ENCODE peak calls at places on chromosome X, in four cellular contexts. One of them, this sample, is unnamed.

GRCh38 chrX:103405009-103405333 is 28.6 kb downstream of the BEX3 start:
- DNase-seq in kidney: no peak
- DNase-seq in fibroblast of lung: no peak
- DNase-seq in neuronal stem cell: no peak
- DNase-seq in this sample: no peak

GRCh38 chrX:15737188-15737956 is 698 bp upstream of the CA5B start:
- DNase-seq in kidney: no peak
- DNase-seq in fibroblast of lung: no peak
- DNase-seq in neuronal stem cell: no peak
- DNase-seq in this sample: no peak

GRCh38 chrX:97968376-97969104 is 1084.8 kb downstream of the RPA4 start:
- DNase-seq in kidney: no peak
- DNase-seq in fibroblast of lung: no peak
- DNase-seq in neuronal stem cell: no peak
- DNase-seq in this sample: peak

GRCh38 chrX:49202022-49202421 is 2.0 kb upstream of the SYP start:
- DNase-seq in kidney: no peak
- DNase-seq in fibroblast of lung: no peak
- DNase-seq in neuronal stem cell: no peak
- DNase-seq in this sample: no peak

GRCh38 chrX:70478521-70478920 is 33.9 kb downstream of the DLG3 start:
- DNase-seq in kidney: no peak
- DNase-seq in fibroblast of lung: no peak
- DNase-seq in neuronal stem cell: no peak
- DNase-seq in this sample: no peak

GRCh38 chrX:44637282-44637681 is 94.6 kb upstream of the FUNDC1 start:
- DNase-seq in kidney: no peak
- DNase-seq in fibroblast of lung: no peak
- DNase-seq in neuronal stem cell: no peak
- DNase-seq in this sample: no peak

GRCh38 chrX:16930392-16930791 is 16.1 kb upstream of the REPS2 start:
- DNase-seq in kidney: no peak
- DNase-seq in fibroblast of lung: no peak
- DNase-seq in neuronal stem cell: no peak
- DNase-seq in this sample: no peak

GRCh38 chrX:7083468-7084396 is 63.8 kb upstream of the STS start:
- DNase-seq in kidney: no peak
- DNase-seq in fibroblast of lung: peak
- DNase-seq in neuronal stem cell: no peak
- DNase-seq in this sample: no peak

GRCh38 chrX:150984164-150984824 is 1.2 kb downstream of the HMGB3 start:
- DNase-seq in kidney: no peak
- DNase-seq in fibroblast of lung: no peak
- DNase-seq in neuronal stem cell: peak
- DNase-seq in this sample: no peak

GRCh38 chrX:21490341-21490740 is 116.1 kb downstream of the CNKSR2 start:
- DNase-seq in kidney: no peak
- DNase-seq in fibroblast of lung: peak
- DNase-seq in neuronal stem cell: no peak
- DNase-seq in this sample: no peak

GRCh38 chrX:9566150-9566621 is 101.3 kb downstream of the TBL1X start:
- DNase-seq in kidney: no peak
- DNase-seq in fibroblast of lung: peak
- DNase-seq in neuronal stem cell: no peak
- DNase-seq in this sample: no peak

GRCh38 chrX:68829594-68830485 is 1.0 kb downstream of the EFNB1 start:
- DNase-seq in kidney: peak
- DNase-seq in fibroblast of lung: peak
- DNase-seq in neuronal stem cell: no peak
- DNase-seq in this sample: peak

GRCh38 chrX:65883556-65883955 is 156.3 kb downstream of the VSIG4 start:
- DNase-seq in kidney: no peak
- DNase-seq in fibroblast of lung: no peak
- DNase-seq in neuronal stem cell: no peak
- DNase-seq in this sample: no peak

GRCh38 chrX:130114141-130114561 is 3.9 kb upstream of the ELF4 start:
- DNase-seq in kidney: no peak
- DNase-seq in fibroblast of lung: peak
- DNase-seq in neuronal stem cell: no peak
- DNase-seq in this sample: no peak

GRCh38 chrX:152658302-152658701 is 20.6 kb downstream of the GABRQ start:
- DNase-seq in kidney: no peak
- DNase-seq in fibroblast of lung: no peak
- DNase-seq in neuronal stem cell: peak
- DNase-seq in this sample: peak

GRCh38 chrX:46953597-46953996 is 41.4 kb downstream of the JADE3 start:
- DNase-seq in kidney: no peak
- DNase-seq in fibroblast of lung: no peak
- DNase-seq in neuronal stem cell: peak
- DNase-seq in this sample: peak

GRCh38 chrX:134821370-134821769 is 163.1 kb upstream of the PLAC1 start:
- DNase-seq in kidney: no peak
- DNase-seq in fibroblast of lung: peak
- DNase-seq in neuronal stem cell: no peak
- DNase-seq in this sample: peak

GRCh38 chrX:20487227-20487626 is 220.5 kb upstream of the RPS6KA3 start:
- DNase-seq in kidney: no peak
- DNase-seq in fibroblast of lung: peak
- DNase-seq in neuronal stem cell: no peak
- DNase-seq in this sample: no peak

GRCh38 chrX:42567268-42567667 is 210.7 kb downstream of the PPP1R2C start:
- DNase-seq in kidney: no peak
- DNase-seq in fibroblast of lung: peak
- DNase-seq in neuronal stem cell: no peak
- DNase-seq in this sample: no peak

GRCh38 chrX:24156177-24156576 is 6.6 kb downstream of the ZFX start:
- DNase-seq in kidney: no peak
- DNase-seq in fibroblast of lung: no peak
- DNase-seq in neuronal stem cell: no peak
- DNase-seq in this sample: no peak

GRCh38 chrX:150032742-150033141 is 94.5 kb upstream of the EOLA2 start:
- DNase-seq in kidney: no peak
- DNase-seq in fibroblast of lung: peak
- DNase-seq in neuronal stem cell: peak
- DNase-seq in this sample: no peak

GRCh38 chrX:133988010-133988409 is 2.6 kb upstream of the GPC3 start:
- DNase-seq in kidney: no peak
- DNase-seq in fibroblast of lung: no peak
- DNase-seq in neuronal stem cell: no peak
- DNase-seq in this sample: no peak

GRCh38 chrX:154484255-154485149 is 1.9 kb downstream of the UBL4A start:
- DNase-seq in kidney: no peak
- DNase-seq in fibroblast of lung: no peak
- DNase-seq in neuronal stem cell: no peak
- DNase-seq in this sample: no peak

GRCh38 chrX:47578692-47579091 is 3.5 kb upstream of the TIMP1 start:
- DNase-seq in kidney: no peak
- DNase-seq in fibroblast of lung: no peak
- DNase-seq in neuronal stem cell: no peak
- DNase-seq in this sample: no peak

GRCh38 chrX:119155416-119156035 is 27.9 kb upstream of the KIAA1210 start:
- DNase-seq in kidney: no peak
- DNase-seq in fibroblast of lung: peak
- DNase-seq in neuronal stem cell: no peak
- DNase-seq in this sample: no peak

GRCh38 chrX:13110427-13111324 is 66.3 kb upstream of the FAM9C start:
- DNase-seq in kidney: peak
- DNase-seq in fibroblast of lung: peak
- DNase-seq in neuronal stem cell: no peak
- DNase-seq in this sample: no peak

GRCh38 chrX:40544343-40545250 is 36.2 kb upstream of the ATP6AP2 start:
- DNase-seq in kidney: no peak
- DNase-seq in fibroblast of lung: peak
- DNase-seq in neuronal stem cell: no peak
- DNase-seq in this sample: no peak
- H3K9ac ChIP-seq in kidney: no peak
- H3K9ac ChIP-seq in fibroblast of lung: no peak
- H3K9ac ChIP-seq in neuronal stem cell: no peak
- H3K9ac ChIP-seq in this sample: no peak

DNA sequence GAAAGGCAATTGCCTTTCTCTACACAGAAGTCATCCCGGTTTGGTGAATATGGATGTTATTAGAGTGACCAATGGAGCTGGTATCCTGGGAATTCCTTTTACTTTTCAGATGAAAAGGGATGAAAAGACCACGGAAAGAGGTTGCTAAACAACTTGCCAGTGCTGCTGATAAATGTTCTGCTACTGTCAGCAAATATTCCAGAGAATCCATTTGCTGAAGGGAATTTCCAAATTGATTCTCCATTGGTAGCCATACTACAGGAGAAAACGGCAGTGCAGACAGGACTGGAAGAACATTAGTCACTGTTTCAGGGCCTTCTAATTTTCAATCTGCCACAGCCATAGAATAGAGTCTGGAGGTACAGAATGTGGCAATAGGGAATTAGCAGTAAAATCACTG is 451.5 kb downstream of the PCDH11X start:
- DNase-seq in kidney: no peak
- DNase-seq in fibroblast of lung: no peak
- DNase-seq in neuronal stem cell: no peak
- DNase-seq in this sample: no peak
- H3K9ac ChIP-seq in kidney: no peak
- H3K9ac ChIP-seq in fibroblast of lung: no peak
- H3K9ac ChIP-seq in neuronal stem cell: no peak
- H3K9ac ChIP-seq in this sample: no peak

GRCh38 chrX:131288738-131289511 is at the start of gene IGSF1:
- DNase-seq in kidney: no peak
- DNase-seq in fibroblast of lung: peak
- DNase-seq in neuronal stem cell: no peak
- DNase-seq in this sample: peak

GRCh38 chrX:131289527-131289926 is 421 bp upstream of the IGSF1 start:
- DNase-seq in kidney: no peak
- DNase-seq in fibroblast of lung: no peak
- DNase-seq in neuronal stem cell: no peak
- DNase-seq in this sample: no peak

GRCh38 chrX:131287556-131288179 is 1.4 kb downstream of the IGSF1 start:
- DNase-seq in kidney: no peak
- DNase-seq in fibroblast of lung: no peak
- DNase-seq in neuronal stem cell: no peak
- DNase-seq in this sample: no peak

DNA sequence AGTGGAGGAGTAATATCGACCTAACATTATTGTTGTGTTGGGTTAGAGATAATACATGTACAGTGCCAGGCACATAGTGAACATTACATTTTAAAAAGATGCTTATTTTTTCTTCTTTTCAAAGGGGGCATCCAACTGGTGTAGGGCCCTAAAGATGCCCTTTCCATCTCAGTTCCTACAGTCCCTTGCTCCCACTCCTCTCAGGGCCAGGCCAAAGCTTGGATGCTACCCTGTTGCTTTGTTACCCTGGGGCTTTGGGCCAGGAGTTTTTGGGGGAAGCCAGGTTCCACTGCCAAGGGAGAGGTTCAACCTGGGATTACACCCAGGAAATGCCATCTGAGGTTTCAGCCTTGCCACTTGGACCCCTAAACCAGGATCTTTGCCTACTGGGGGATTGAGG is 918 bp downstream of the IGSF1 start:
- DNase-seq in kidney: no peak
- DNase-seq in fibroblast of lung: no peak
- DNase-seq in neuronal stem cell: no peak
- DNase-seq in this sample: no peak
- H3K9ac ChIP-seq in kidney: no peak
- H3K9ac ChIP-seq in fibroblast of lung: no peak
- H3K9ac ChIP-seq in neuronal stem cell: no peak
- H3K9ac ChIP-seq in this sample: no peak

GRCh38 chrX:38919202-38919601 is 117.9 kb downstream of the MID1IP1 start:
- DNase-seq in kidney: no peak
- DNase-seq in fibroblast of lung: no peak
- DNase-seq in neuronal stem cell: no peak
- DNase-seq in this sample: no peak
- H3K9ac ChIP-seq in kidney: no peak
- H3K9ac ChIP-seq in fibroblast of lung: no peak
- H3K9ac ChIP-seq in neuronal stem cell: no peak
- H3K9ac ChIP-seq in this sample: no peak

This sample was measured in H9.